ENCODE peak calls at places on chromosome 17, in six cellular contexts. N, X, P, I, L and S are unnamed samples.

GRCh38 chr17:32771396-32771795 is 105.5 kb downstream of the MYO1D start:
- DNase-seq in I (no peak), N (no peak), P (no peak), L (no peak), X (no peak), S (no peak)

GRCh38 chr17:27348196-27348595 is 54.3 kb downstream of the WSB1 start:
- DNase-seq in X (no peak), I (no peak), N (no peak), P (no peak), L (no peak), S (no peak)

GRCh38 chr17:77245162-77245926 is 104.6 kb downstream of the SEC14L1 start:
- DNase-seq in P (no peak), X (no peak), I (no peak), L (no peak), N (no peak), S (no peak)

GRCh38 chr17:74715144-74715543 is 2.4 kb upstream of the CD300LF start:
- DNase-seq in X (no peak), L (no peak), P (no peak), I (no peak), N (peak), S (no peak)

GRCh38 chr17:42010898-42011516 is 6.2 kb downstream of the DNAJC7 start:
- DNase-seq in X (no peak), L (no peak), N (no peak), I (no peak), P (no peak), S (no peak)

GRCh38 chr17:61556224-61557188 is 34.5 kb downstream of the NACA2 start:
- DNase-seq in X (no peak), N (no peak), I (no peak), P (no peak), L (no peak), S (no peak)

GRCh38 chr17:4483012-4483840 is 15.5 kb upstream of the SPNS2 start:
- DNase-seq in P (no peak), N (peak), L (no peak), X (no peak), I (no peak), S (peak)

GRCh38 chr17:4175921-4176802 is 33.2 kb downstream of the CYB5D2 start:
- DNase-seq in P (no peak), N (no peak), X (no peak), L (no peak), I (peak), S (no peak)

GRCh38 chr17:68776451-68776850 is 175.3 kb upstream of the FAM20A start:
- DNase-seq in I (no peak), L (no peak), N (no peak), X (no peak), P (no peak), S (no peak)

GRCh38 chr17:69945698-69946185 is 129.3 kb upstream of the KCNJ16 start:
- DNase-seq in I (no peak), L (no peak), P (no peak), X (no peak), N (no peak), S (no peak)

GRCh38 chr17:2377659-2378058 is 23.2 kb downstream of the MNT start:
- DNase-seq in X (no peak), N (no peak), P (no peak), I (no peak), L (no peak), S (no peak)

GRCh38 chr17:40598021-40598927 is 33.0 kb upstream of the CCR7 start:
- DNase-seq in N (no peak), P (no peak), X (peak), L (no peak), I (peak), S (no peak)

GRCh38 chr17:72733619-72734282 is 358.7 kb downstream of the SLC39A11 start:
- DNase-seq in I (no peak), X (no peak), L (no peak), P (no peak), N (no peak), S (no peak)

GRCh38 chr17:74738051-74738996 is 1.3 kb downstream of the RAB37 start:
- DNase-seq in X (peak), P (no peak), N (no peak), L (no peak), I (peak), S (no peak)

GRCh38 chr17:38939987-38940386 is 14.6 kb downstream of the LASP1NB start:
- DNase-seq in N (no peak), P (no peak), I (no peak), X (no peak), L (no peak), S (no peak)

GRCh38 chr17:71251276-71251675 is 869.5 kb upstream of the SOX9 start:
- DNase-seq in X (no peak), N (no peak), I (no peak), P (no peak), L (no peak), S (no peak)

GRCh38 chr17:37743612-37743874 is 1.3 kb downstream of the HNF1B start:
- DNase-seq in L (peak), N (no peak), P (no peak), X (no peak), I (no peak), S (no peak)

GRCh38 chr17:31549121-31549524 is 157.6 kb downstream of the RAB11FIP4 start:
- DNase-seq in P (no peak), N (no peak), X (no peak), I (no peak), L (no peak), S (no peak)

GRCh38 chr17:2192367-2193028 is 111.1 kb downstream of the SMG6 start:
- DNase-seq in I (peak), L (no peak), X (peak), P (no peak), N (no peak), S (peak)

GRCh38 chr17:55524440-55525220 is 13.4 kb upstream of the SMIM36 start:
- DNase-seq in L (no peak), I (no peak), X (no peak), P (no peak), N (no peak), S (no peak)

GRCh38 chr17:21397341-21398050 is 21.3 kb downstream of the KCNJ12 start:
- DNase-seq in L (no peak), P (no peak), I (no peak), X (no peak), N (no peak), S (no peak)

GRCh38 chr17:19621697-19622096 is 26.9 kb upstream of the ALDH3A2 start:
- DNase-seq in X (no peak), L (no peak), P (no peak), N (no peak), I (no peak), S (no peak)

GRCh38 chr17:58641937-58642336 is 49.9 kb downstream of the TEX14 start:
- DNase-seq in L (no peak), I (no peak), X (no peak), P (no peak), N (no peak), S (no peak)

GRCh38 chr17:53516643-53517042 is 306.1 kb upstream of the KIF2B start:
- DNase-seq in I (no peak), N (no peak), X (no peak), P (no peak), L (no peak), S (no peak)

GRCh38 chr17:5758651-5759050 is 174.3 kb upstream of the NLRP1 start:
- DNase-seq in P (no peak), L (no peak), N (no peak), X (no peak), I (no peak), S (no peak)

GRCh38 chr17:13919818-13920217 is 149.5 kb upstream of the COX10 start:
- DNase-seq in N (no peak), P (no peak), X (no peak), I (no peak), L (no peak), S (no peak)

GRCh38 chr17:13594762-13595697 is 6.7 kb downstream of the HS3ST3A1 start:
- DNase-seq in L (peak), X (peak), N (peak), P (peak), I (peak), S (no peak)

GRCh38 chr17:43591750-43592562 is 45.8 kb upstream of the ETV4 start:
- DNase-seq in I (no peak), P (no peak), N (peak), X (no peak), L (no peak), S (no peak)

GRCh38 chr17:48575066-48575582 is 3.0 kb downstream of the HOXB4 start:
- DNase-seq in X (no peak), I (no peak), N (no peak), L (no peak), P (no peak), S (no peak)

GRCh38 chr17:40247926-40248495 is 28.9 kb downstream of the WIPF2 start:
- DNase-seq in X (no peak), P (no peak), N (peak), I (no peak), L (no peak), S (no peak)

GRCh38 chr17:34434065-34434464 is 71.0 kb upstream of the CCL1 start:
- DNase-seq in L (no peak), I (no peak), N (no peak), P (no peak), X (no peak), S (no peak)

GRCh38 chr17:50559674-50560184 is 786 bp upstream of the CACNA1G start:
- DNase-seq in X (no peak), L (peak), P (peak), I (no peak), N (peak), S (peak)

GRCh38 chr17:1643999-1644492 is 1.5 kb downstream of the SCARF1 start:
- DNase-seq in N (peak), P (no peak), X (no peak), L (no peak), I (no peak), S (no peak)

GRCh38 chr17:73933871-73934270 is 269.6 kb upstream of the RPL38 start:
- DNase-seq in I (no peak), L (no peak), P (no peak), X (no peak), N (no peak), S (no peak)

GRCh38 chr17:81064746-81065475 is 30.0 kb downstream of the BAIAP2 start:
- DNase-seq in I (no peak), L (no peak), P (peak), N (peak), X (no peak), S (no peak)

GRCh38 chr17:41404024-41404651 is 6.7 kb upstream of the KRT31 start:
- DNase-seq in P (no peak), L (no peak), X (peak), N (no peak), I (peak), S (no peak)

GRCh38 chr17:81163703-81164413 is 1.4 kb upstream of the PVALEF start:
- DNase-seq in L (no peak), I (no peak), P (no peak), X (no peak), N (no peak), S (no peak)

GRCh38 chr17:60163108-60163784 is 13.5 kb downstream of the CA4 start:
- DNase-seq in P (no peak), L (peak), X (no peak), I (no peak), N (no peak), S (peak)